ENCODE peak calls at places on chromosomes 4 and X, in seven cellular contexts. One of them, this sample, is unnamed. For H3K9me3, the result is how much of the 10 kb centered on the place peaks cover.

GRCh38 chrX:134932528-134933217 is 58.1 kb upstream of the SMIM10 start:
- DNase-seq in BE2C: no peak
- DNase-seq in upper lobe of right lung: no peak
- DNase-seq in aorta: no peak
- DNase-seq in H1: no peak
- DNase-seq in CD4-positive, alpha-beta T cell: no peak
- DNase-seq in effector memory CD4-positive, alpha-beta T cell: no peak
- DNase-seq in this sample: no peak

GRCh38 chr4:173855015-173855414 is 325.0 kb upstream of the HAND2 start:
- DNase-seq in CD4-positive, alpha-beta T cell: no peak
- DNase-seq in aorta: no peak
- DNase-seq in effector memory CD4-positive, alpha-beta T cell: no peak
- DNase-seq in upper lobe of right lung: no peak
- DNase-seq in H1: no peak
- DNase-seq in BE2C: no peak
- DNase-seq in this sample: no peak

GRCh38 chr4:8656711-8657380 is 64.3 kb downstream of the CPZ start:
- DNase-seq in CD4-positive, alpha-beta T cell: no peak
- DNase-seq in effector memory CD4-positive, alpha-beta T cell: no peak
- DNase-seq in BE2C: no peak
- DNase-seq in upper lobe of right lung: peak
- DNase-seq in aorta: peak
- DNase-seq in H1: no peak
- DNase-seq in this sample: no peak

GRCh38 chr4:15034071-15034764 is 31.9 kb downstream of the CPEB2 start:
- DNase-seq in upper lobe of right lung: no peak
- DNase-seq in aorta: no peak
- DNase-seq in H1: no peak
- DNase-seq in CD4-positive, alpha-beta T cell: no peak
- DNase-seq in effector memory CD4-positive, alpha-beta T cell: no peak
- DNase-seq in BE2C: peak
- DNase-seq in this sample: no peak

GRCh38 chr4:41185614-41186609 is 28.4 kb downstream of the APBB2 start:
- DNase-seq in BE2C: no peak
- DNase-seq in upper lobe of right lung: no peak
- DNase-seq in effector memory CD4-positive, alpha-beta T cell: no peak
- DNase-seq in H1: no peak
- DNase-seq in CD4-positive, alpha-beta T cell: no peak
- DNase-seq in aorta: no peak
- DNase-seq in this sample: no peak

GRCh38 chr4:30768278-30768677 is 48.1 kb downstream of the PCDH7 start:
- DNase-seq in H1: no peak
- DNase-seq in aorta: no peak
- DNase-seq in upper lobe of right lung: no peak
- DNase-seq in BE2C: no peak
- DNase-seq in CD4-positive, alpha-beta T cell: no peak
- DNase-seq in effector memory CD4-positive, alpha-beta T cell: no peak
- DNase-seq in this sample: no peak

GRCh38 chrX:124098089-124098488 is 136.6 kb downstream of the STAG2 start:
- DNase-seq in BE2C: no peak
- DNase-seq in H1: no peak
- DNase-seq in CD4-positive, alpha-beta T cell: no peak
- DNase-seq in upper lobe of right lung: no peak
- DNase-seq in effector memory CD4-positive, alpha-beta T cell: no peak
- DNase-seq in aorta: no peak
- DNase-seq in this sample: no peak

GRCh38 chr4:80913381-80913780 is 117.1 kb upstream of the BMP3 start:
- DNase-seq in upper lobe of right lung: no peak
- DNase-seq in aorta: no peak
- DNase-seq in CD4-positive, alpha-beta T cell: no peak
- DNase-seq in effector memory CD4-positive, alpha-beta T cell: no peak
- DNase-seq in BE2C: no peak
- DNase-seq in H1: no peak
- DNase-seq in this sample: no peak

GRCh38 chr4:120939693-120940092 is 17.2 kb upstream of the PRDM5 start:
- DNase-seq in effector memory CD4-positive, alpha-beta T cell: no peak
- DNase-seq in BE2C: no peak
- DNase-seq in aorta: no peak
- DNase-seq in H1: no peak
- DNase-seq in CD4-positive, alpha-beta T cell: no peak
- DNase-seq in upper lobe of right lung: no peak
- DNase-seq in this sample: no peak

GRCh38 chrX:17242470-17242869 is 132.5 kb upstream of the NHS start:
- DNase-seq in CD4-positive, alpha-beta T cell: no peak
- DNase-seq in effector memory CD4-positive, alpha-beta T cell: no peak
- DNase-seq in BE2C: peak
- DNase-seq in upper lobe of right lung: no peak
- DNase-seq in H1: peak
- DNase-seq in aorta: no peak
- DNase-seq in this sample: no peak

GRCh38 chrX:42098897-42099296 is 175.5 kb upstream of the CASK start:
- DNase-seq in aorta: no peak
- DNase-seq in BE2C: peak
- DNase-seq in H1: no peak
- DNase-seq in CD4-positive, alpha-beta T cell: no peak
- DNase-seq in upper lobe of right lung: no peak
- DNase-seq in effector memory CD4-positive, alpha-beta T cell: no peak
- DNase-seq in this sample: no peak

DNA sequence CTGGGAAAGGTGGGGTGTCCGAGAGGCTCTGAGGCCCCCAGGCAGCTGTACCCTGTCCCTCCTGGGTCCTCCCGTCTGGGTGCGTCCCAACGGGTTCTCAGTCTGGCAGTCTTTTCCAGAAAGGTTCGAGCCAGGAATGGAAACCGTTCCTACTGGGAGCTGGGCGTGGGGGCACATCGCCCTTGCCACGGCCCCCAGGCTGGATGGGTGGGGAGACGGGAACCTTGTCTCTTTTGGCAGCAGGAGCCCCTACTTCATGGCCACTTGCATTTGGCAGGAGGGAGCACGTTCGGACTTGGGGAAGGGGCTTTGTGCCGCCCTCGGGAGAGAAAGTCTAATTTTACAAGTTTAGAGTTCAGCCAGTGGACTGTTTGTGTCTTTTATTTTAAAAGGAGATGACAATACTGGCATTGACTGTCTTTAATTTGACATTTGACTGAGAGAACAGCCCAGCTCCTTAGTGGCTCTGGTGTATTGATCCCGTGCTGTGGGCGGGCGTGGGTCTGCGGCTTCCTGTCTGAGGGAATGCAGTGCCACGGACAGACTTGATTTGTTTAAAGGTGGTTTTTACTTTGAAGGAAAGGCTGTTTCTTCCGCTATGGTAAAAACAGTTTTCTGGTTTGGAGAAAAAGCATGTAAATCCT is 95.1 kb downstream of the SORCS2 start:
- DNase-seq in aorta: no peak
- DNase-seq in CD4-positive, alpha-beta T cell: no peak
- DNase-seq in BE2C: no peak
- DNase-seq in effector memory CD4-positive, alpha-beta T cell: no peak
- DNase-seq in upper lobe of right lung: no peak
- DNase-seq in H1: no peak
- DNase-seq in this sample: no peak
- H3K9me3 ChIP-seq in aorta: under half
- H3K9me3 ChIP-seq in CD4-positive, alpha-beta T cell: under half
- H3K9me3 ChIP-seq in BE2C: under half
- H3K9me3 ChIP-seq in effector memory CD4-positive, alpha-beta T cell: under half
- H3K9me3 ChIP-seq in upper lobe of right lung: under half
- H3K9me3 ChIP-seq in H1: under half
- H3K9me3 ChIP-seq in this sample: under half

GRCh38 chr4:2814627-2815026 is 21.7 kb downstream of the SH3BP2 start:
- DNase-seq in BE2C: no peak
- DNase-seq in effector memory CD4-positive, alpha-beta T cell: no peak
- DNase-seq in upper lobe of right lung: no peak
- DNase-seq in CD4-positive, alpha-beta T cell: no peak
- DNase-seq in aorta: no peak
- DNase-seq in H1: no peak
- DNase-seq in this sample: no peak
- H3K9me3 ChIP-seq in BE2C: under half
- H3K9me3 ChIP-seq in effector memory CD4-positive, alpha-beta T cell: under half
- H3K9me3 ChIP-seq in upper lobe of right lung: under half
- H3K9me3 ChIP-seq in CD4-positive, alpha-beta T cell: under half
- H3K9me3 ChIP-seq in aorta: under half
- H3K9me3 ChIP-seq in H1: under half
- H3K9me3 ChIP-seq in this sample: under half

DNA sequence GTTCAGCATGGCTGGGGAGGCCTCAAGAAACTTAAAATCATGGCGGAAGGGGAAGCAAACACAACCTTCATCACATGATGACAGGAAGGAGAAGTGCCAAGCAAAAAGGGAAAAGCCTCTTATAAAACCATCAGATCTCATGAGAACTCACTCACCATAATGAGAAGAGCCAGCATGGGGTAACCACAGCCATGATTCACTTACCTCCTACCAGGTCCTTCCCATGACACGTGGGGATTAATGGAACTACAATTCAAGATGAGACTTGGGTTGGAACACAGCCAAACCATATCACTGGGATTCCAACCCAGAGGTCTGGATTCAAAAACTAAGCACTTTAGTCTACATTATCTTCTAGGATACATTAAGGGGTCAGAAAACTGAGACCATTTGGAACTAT is 609.6 kb upstream of the SPANXN1 start:
- DNase-seq in BE2C: no peak
- DNase-seq in H1: no peak
- DNase-seq in upper lobe of right lung: no peak
- DNase-seq in effector memory CD4-positive, alpha-beta T cell: no peak
- DNase-seq in aorta: no peak
- DNase-seq in CD4-positive, alpha-beta T cell: no peak
- DNase-seq in this sample: no peak
- H3K9me3 ChIP-seq in BE2C: under half
- H3K9me3 ChIP-seq in H1: under half
- H3K9me3 ChIP-seq in upper lobe of right lung: under half
- H3K9me3 ChIP-seq in effector memory CD4-positive, alpha-beta T cell: under half
- H3K9me3 ChIP-seq in aorta: under half
- H3K9me3 ChIP-seq in CD4-positive, alpha-beta T cell: under half
- H3K9me3 ChIP-seq in this sample: under half

DNA sequence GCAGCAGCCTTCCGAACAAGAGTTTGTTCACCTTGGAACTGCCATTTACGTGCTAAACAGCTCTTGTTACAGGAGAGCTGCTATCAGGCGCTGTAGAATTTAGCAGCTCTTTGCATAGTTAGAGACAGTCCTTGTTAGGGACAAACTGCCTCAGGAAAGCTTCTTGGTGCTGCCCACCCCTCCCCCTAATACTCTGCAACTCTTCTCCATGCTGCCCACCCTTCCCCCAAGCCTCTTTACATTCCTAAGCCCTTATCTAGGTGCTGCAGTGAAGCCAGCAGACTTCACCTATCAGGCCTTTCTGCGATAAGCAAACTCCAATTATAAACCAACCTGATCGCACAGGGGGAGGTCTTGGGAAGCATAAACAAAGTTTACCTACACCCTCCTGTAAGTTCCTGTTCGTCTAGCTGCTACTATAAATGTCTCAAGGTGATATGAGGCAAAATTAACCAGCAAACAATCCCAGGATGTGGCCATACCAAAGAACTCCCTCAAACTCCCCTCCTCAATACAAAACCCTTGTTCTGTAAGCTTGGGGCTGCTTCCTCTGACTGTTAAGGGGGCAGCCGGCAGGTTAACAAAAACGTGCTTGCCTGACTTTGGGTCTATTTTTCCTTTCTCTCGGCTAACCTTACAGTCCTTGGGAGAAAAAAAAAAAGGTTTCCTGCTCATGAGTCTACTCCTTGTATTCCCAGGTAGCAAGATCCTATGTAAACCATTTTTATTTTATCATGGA is 74.0 kb upstream of the GC start:
- DNase-seq in BE2C: no peak
- DNase-seq in CD4-positive, alpha-beta T cell: no peak
- DNase-seq in upper lobe of right lung: no peak
- DNase-seq in aorta: no peak
- DNase-seq in effector memory CD4-positive, alpha-beta T cell: no peak
- DNase-seq in H1: peak
- DNase-seq in this sample: no peak
- H3K9me3 ChIP-seq in BE2C: under half
- H3K9me3 ChIP-seq in CD4-positive, alpha-beta T cell: under half
- H3K9me3 ChIP-seq in upper lobe of right lung: under half
- H3K9me3 ChIP-seq in aorta: under half
- H3K9me3 ChIP-seq in effector memory CD4-positive, alpha-beta T cell: under half
- H3K9me3 ChIP-seq in H1: under half
- H3K9me3 ChIP-seq in this sample: under half

GRCh38 chr4:120616-121015 is 3.7 kb upstream of the ZNF718 start:
- DNase-seq in BE2C: no peak
- DNase-seq in upper lobe of right lung: no peak
- DNase-seq in aorta: no peak
- DNase-seq in effector memory CD4-positive, alpha-beta T cell: no peak
- DNase-seq in CD4-positive, alpha-beta T cell: no peak
- DNase-seq in H1: no peak
- DNase-seq in this sample: no peak
- H3K9me3 ChIP-seq in BE2C: under half
- H3K9me3 ChIP-seq in upper lobe of right lung: under half
- H3K9me3 ChIP-seq in aorta: under half
- H3K9me3 ChIP-seq in effector memory CD4-positive, alpha-beta T cell: under half
- H3K9me3 ChIP-seq in CD4-positive, alpha-beta T cell: under half
- H3K9me3 ChIP-seq in H1: under half
- H3K9me3 ChIP-seq in this sample: under half